ENCODE peak calls at places on chromosome 6, in nine cellular contexts. W is PC-9, D is Karpas-422, E is HCT116, A is SK-N-SH, N is H9, P is OCI-LY7, T is K562, C is fibroblast of lung. L is an unnamed sample. For H4K20me1, the result is how much of the 10 kb centered on the place peaks cover.

GRCh38 chr6:109397020-109397419 is 14.8 kb upstream of the CD164 start:
- DNase-seq in W (no peak), D (no peak), E (no peak), A (no peak), N (no peak), P (no peak), T (no peak), C (no peak), L (peak)

GRCh38 chr6:170137176-170137891 is 153.5 kb downstream of the DLL1 start:
- DNase-seq in W (no peak), D (no peak), E (no peak), A (no peak), N (peak), P (no peak), T (no peak), C (no peak), L (no peak)

GRCh38 chr6:137853569-137854213 is 13.4 kb upstream of the TNFAIP3 start:
- DNase-seq in W (peak), D (peak), E (peak), A (no peak), N (no peak), P (no peak), T (no peak), C (peak), L (no peak)

GRCh38 chr6:31446481-31446880 is 43.1 kb downstream of the MICA start:
- DNase-seq in W (no peak), D (no peak), E (no peak), A (no peak), N (no peak), P (no peak), T (no peak), C (peak), L (no peak)

GRCh38 chr6:76275746-76276145 is 203.3 kb upstream of the IMPG1 start:
- DNase-seq in W (no peak), D (peak), E (no peak), A (peak), N (peak), P (no peak), T (no peak), C (no peak), L (peak)

GRCh38 chr6:71080151-71080550 is 123.3 kb upstream of the B3GAT2 start:
- DNase-seq in W (no peak), D (no peak), E (no peak), A (no peak), N (no peak), P (no peak), T (no peak), C (peak), L (no peak)

GRCh38 chr6:104201557-104201956 is 658.2 kb downstream of the HACE1 start:
- DNase-seq in W (no peak), D (peak), E (no peak), A (no peak), N (no peak), P (no peak), T (no peak), C (no peak), L (no peak)

GRCh38 chr6:110813813-110814487 is 1.3 kb downstream of the CDK19 start:
- DNase-seq in W (no peak), D (no peak), E (no peak), A (peak), N (no peak), P (peak), T (no peak), C (no peak), L (peak)

GRCh38 chr6:75842191-75842590 is 93.2 kb downstream of the MYO6 start:
- DNase-seq in W (no peak), D (no peak), E (no peak), A (no peak), N (no peak), P (no peak), T (no peak), C (peak), L (no peak)

GRCh38 chr6:22613695-22614094 is 44.3 kb downstream of the HDGFL1 start:
- DNase-seq in W (no peak), D (no peak), E (no peak), A (no peak), N (no peak), P (no peak), T (no peak), C (peak), L (no peak)

GRCh38 chr6:106089981-106090380 is 3.8 kb downstream of the PRDM1 start:
- DNase-seq in W (no peak), D (peak), E (no peak), A (no peak), N (no peak), P (peak), T (no peak), C (peak), L (no peak)

GRCh38 chr6:30489081-30490030 is at the start of gene HLA-E:
- DNase-seq in W (peak), D (peak), E (peak), A (peak), N (peak), P (peak), T (peak), C (peak), L (peak)

GRCh38 chr6:55617272-55617671 is 38.3 kb upstream of the HMGCLL1 start:
- DNase-seq in W (no peak), D (peak), E (peak), A (peak), N (peak), P (peak), T (no peak), C (peak), L (peak)

GRCh38 chr6:131900231-131900630 is 50.9 kb downstream of the CCN2 start:
- DNase-seq in W (no peak), D (no peak), E (no peak), A (no peak), N (peak), P (no peak), T (no peak), C (no peak), L (peak)

GRCh38 chr6:109794201-109794926 is 103.3 kb downstream of the FIG4 start:
- DNase-seq in W (peak), D (peak), E (no peak), A (peak), N (no peak), P (peak), T (no peak), C (peak), L (peak)

GRCh38 chr6:89410231-89411018 is 1.6 kb downstream of the RRAGD start:
- DNase-seq in W (no peak), D (peak), E (no peak), A (no peak), N (no peak), P (peak), T (no peak), C (no peak), L (peak)

GRCh38 chr6:89412071-89413005 is at the start of gene RRAGD:
- DNase-seq in W (no peak), D (peak), E (peak), A (peak), N (peak), P (peak), T (peak), C (no peak), L (peak)

GRCh38 chr6:89409461-89410035 is 2.5 kb downstream of the RRAGD start:
- DNase-seq in W (no peak), D (no peak), E (no peak), A (no peak), N (no peak), P (no peak), T (no peak), C (no peak), L (peak)

GRCh38 chr6:89411269-89412070 is 603 bp downstream of the RRAGD start:
- DNase-seq in W (no peak), D (no peak), E (no peak), A (peak), N (peak), P (peak), T (peak), C (no peak), L (peak)

GRCh38 chr6:89411019-89411268 is 1.1 kb downstream of the RRAGD start:
- DNase-seq in W (no peak), D (no peak), E (no peak), A (peak), N (no peak), P (peak), T (no peak), C (no peak), L (peak)
- H4K20me1 ChIP-seq in W (under half), D (under half), E (under half), A (under half), N (under half), P (under half), T (under half), C (under half), L (under half)

GRCh38 chr6:41582540-41582939 is 36.4 kb downstream of the FOXP4 start:
- DNase-seq in W (no peak), D (no peak), E (no peak), A (no peak), N (no peak), P (no peak), T (no peak), C (no peak), L (no peak)
- H4K20me1 ChIP-seq in W (under half), D (under half), E (under half), A (under half), N (under half), P (under half), T (under half), C (under half), L (under half)

DNA sequence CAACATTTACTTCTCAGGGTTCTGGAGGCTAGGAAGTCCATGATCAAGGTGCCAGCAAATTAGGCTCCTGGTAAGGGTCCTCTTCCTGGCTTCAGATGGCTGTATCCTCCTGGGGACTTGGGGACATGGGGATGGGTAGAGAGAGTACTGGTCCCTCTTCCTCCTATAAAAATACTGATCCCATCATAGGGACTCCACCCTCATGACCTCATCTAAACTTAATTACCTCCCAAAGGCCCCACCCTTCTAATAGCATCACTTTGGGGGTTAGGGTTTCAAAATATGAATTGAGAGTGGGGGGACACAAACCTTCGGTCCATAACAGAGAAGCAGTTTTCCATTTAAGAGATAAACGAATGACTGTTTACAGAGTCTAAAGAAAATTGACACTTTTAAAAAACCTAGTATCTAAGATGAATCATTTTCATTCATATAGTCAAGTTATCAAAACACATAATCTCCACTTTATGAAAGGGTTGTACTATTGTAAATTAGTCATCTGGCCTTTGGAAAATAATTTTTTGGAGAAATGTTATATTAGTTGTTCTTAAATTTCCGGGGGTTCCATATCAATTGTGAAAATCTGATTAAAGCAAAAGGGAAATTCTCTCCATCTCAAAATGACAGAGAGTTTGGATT is 33.5 kb downstream of the ELOVL5 start:
- DNase-seq in W (no peak), D (no peak), E (no peak), A (no peak), N (no peak), P (no peak), T (peak), C (no peak), L (no peak)
- H4K20me1 ChIP-seq in W (under half), D (half or more), E (under half), A (under half), N (under half), P (under half), T (under half), C (under half), L (half or more)

GRCh38 chr6:79127660-79128059 is 49.6 kb upstream of the PHIP start:
- DNase-seq in W (no peak), D (peak), E (no peak), A (no peak), N (peak), P (no peak), T (no peak), C (no peak), L (peak)
- H4K20me1 ChIP-seq in W (under half), D (under half), E (under half), A (under half), N (under half), P (under half), T (under half), C (under half), L (under half)

DNA sequence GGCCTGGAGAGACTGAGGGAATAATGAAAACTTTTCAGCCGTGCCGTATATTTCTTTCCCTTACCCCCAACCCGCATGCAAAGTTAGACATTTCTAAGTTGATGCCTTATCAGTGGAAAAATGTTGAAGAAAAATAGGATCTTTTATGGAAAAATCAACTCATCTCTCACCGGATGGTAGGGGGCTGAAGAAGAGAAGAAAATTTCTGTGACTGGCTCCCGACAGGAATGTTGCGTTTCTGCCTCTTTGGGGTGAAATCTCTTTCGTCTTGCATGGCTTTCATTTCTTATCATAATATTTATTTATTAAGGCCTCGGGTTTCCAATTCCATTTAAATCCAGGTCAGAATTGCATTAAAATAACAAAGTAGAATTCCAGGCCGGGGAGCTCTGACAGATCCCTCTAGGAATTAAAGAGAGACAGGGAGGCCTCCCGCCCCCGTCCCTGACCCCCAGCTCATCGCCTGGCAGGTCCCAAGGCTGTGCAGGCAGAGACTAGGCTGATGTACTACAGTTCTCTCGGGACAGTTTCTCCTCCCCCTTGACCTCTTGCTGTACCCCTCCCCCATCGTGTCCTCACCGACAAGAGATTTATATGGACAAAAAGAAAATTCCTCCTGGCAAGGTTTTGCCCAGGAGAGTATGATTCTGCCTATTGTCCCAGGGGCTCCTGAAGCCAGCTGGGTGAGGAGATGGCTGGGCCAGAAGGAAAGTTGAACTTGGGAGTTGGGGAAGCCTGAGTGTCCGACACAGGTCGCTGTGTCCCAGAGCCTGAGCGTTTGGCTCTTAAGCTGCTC is 1.3 kb downstream of the SCUBE3 start:
- DNase-seq in W (no peak), D (no peak), E (no peak), A (peak), N (no peak), P (no peak), T (peak), C (no peak), L (peak)
- H4K20me1 ChIP-seq in W (under half), D (under half), E (under half), A (under half), N (under half), P (under half), T (under half), C (under half), L (under half)

GRCh38 chr6:13469688-13470087 is 17.7 kb downstream of the GFOD1 start:
- DNase-seq in W (no peak), D (no peak), E (no peak), A (no peak), N (no peak), P (no peak), T (no peak), C (no peak), L (no peak)
- H4K20me1 ChIP-seq in W (under half), D (under half), E (under half), A (under half), N (under half), P (under half), T (under half), C (under half), L (under half)

GRCh38 chr6:136284909-136285308 is 4.7 kb downstream of the BCLAF1 start:
- DNase-seq in W (no peak), D (no peak), E (no peak), A (no peak), N (no peak), P (no peak), T (no peak), C (peak), L (peak)
- H4K20me1 ChIP-seq in W (half or more), D (half or more), E (half or more), A (half or more), N (under half), P (half or more), T (half or more), C (under half), L (half or more)

GRCh38 chr6:299050-299980 is 7.0 kb downstream of the DUSP22 start:
- DNase-seq in W (no peak), D (no peak), E (no peak), A (no peak), N (no peak), P (no peak), T (no peak), C (no peak), L (no peak)
- H4K20me1 ChIP-seq in W (under half), D (under half), E (under half), A (under half), N (under half), P (under half), T (under half), C (under half), L (under half)

DNA sequence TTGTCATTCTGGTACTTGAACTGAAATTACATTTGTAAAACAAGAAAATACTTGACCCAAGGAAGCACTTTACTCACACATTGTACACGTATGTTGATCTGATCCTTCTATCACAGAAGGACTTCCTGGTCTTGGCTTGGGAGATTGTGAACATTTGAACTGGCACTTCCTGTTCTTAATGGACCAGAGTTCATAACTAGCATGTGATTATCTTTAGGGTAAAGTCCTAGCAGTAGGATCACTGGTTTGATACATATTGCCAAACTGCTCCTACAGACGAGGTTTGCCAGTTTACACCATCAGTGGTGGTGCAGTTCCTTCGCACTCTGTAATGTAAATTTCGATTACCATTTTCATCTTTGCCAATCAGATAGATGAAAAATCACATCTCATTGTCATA is 12.7 kb downstream of the HECA start:
- DNase-seq in W (no peak), D (no peak), E (no peak), A (no peak), N (no peak), P (no peak), T (no peak), C (no peak), L (no peak)
- H4K20me1 ChIP-seq in W (under half), D (under half), E (under half), A (under half), N (under half), P (under half), T (under half), C (under half), L (under half)

DNA sequence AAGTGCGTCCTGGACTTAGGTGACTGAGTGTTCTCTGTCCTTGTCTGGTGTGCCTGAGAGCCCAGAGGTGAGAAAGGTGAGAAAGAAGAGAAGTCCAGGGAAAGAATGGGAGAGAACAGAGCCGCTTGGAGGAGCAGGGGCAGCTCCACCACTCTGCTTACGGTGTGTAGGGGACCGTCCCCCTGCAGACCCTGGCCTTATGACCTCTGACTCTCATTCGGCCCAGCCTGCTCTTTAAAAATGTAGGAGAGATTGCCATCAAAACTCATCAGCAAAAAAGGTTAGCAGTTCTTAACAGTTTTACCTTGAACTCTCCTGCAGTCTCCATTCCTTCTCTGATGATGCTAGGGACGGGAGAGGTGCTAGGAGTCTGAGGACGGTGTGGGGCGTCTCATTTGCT is 2.0 kb downstream of the TMEM181 start:
- DNase-seq in W (no peak), D (no peak), E (no peak), A (no peak), N (no peak), P (no peak), T (no peak), C (no peak), L (no peak)
- H4K20me1 ChIP-seq in W (under half), D (under half), E (under half), A (half or more), N (under half), P (under half), T (under half), C (under half), L (under half)

L was measured in GM23338.